ENCODE peak calls at places on chromosomes 3 and 15, in six cellular contexts. R is cardiac fibroblast, Z is natural killer cell, U is lower lobe of right lung, I is foreskin fibroblast, B is heart right ventricle. T is an unnamed sample.

GRCh38 chr15:62988701-62989100 is 53.8 kb upstream of the TPM1 start:
- DNase-seq in R (no peak), Z (no peak), U (no peak), I (no peak), B (no peak), T (no peak)

GRCh38 chr3:23993556-23994246 is 48.6 kb downstream of the NR1D2 start:
- DNase-seq in R (no peak), Z (no peak), U (no peak), I (no peak), B (no peak), T (no peak)

GRCh38 chr15:99729327-99729726 is 3.9 kb downstream of the LYSMD4 start:
- DNase-seq in R (no peak), Z (no peak), U (no peak), I (no peak), B (no peak), T (no peak)

GRCh38 chr15:50758712-50759205 is 6.7 kb downstream of the SPPL2A start:
- DNase-seq in R (no peak), Z (no peak), U (no peak), I (peak; percentile 13), B (no peak), T (no peak)

GRCh38 chr15:39154136-39154770 is 426.6 kb upstream of the THBS1 start:
- DNase-seq in R (no peak), Z (no peak), U (no peak), I (no peak), B (no peak), T (no peak)

GRCh38 chr3:29757054-29757777 is 476.3 kb downstream of the RBMS3 start:
- DNase-seq in R (peak; percentile 76), Z (no peak), U (no peak), I (no peak), B (no peak), T (no peak)

GRCh38 chr3:146739203-146739671 is 134.1 kb upstream of the PLSCR5 start:
- DNase-seq in R (no peak), Z (no peak), U (no peak), I (no peak), B (no peak), T (no peak)

GRCh38 chr15:51011212-51011611 is 83.5 kb downstream of the TNFAIP8L3 start:
- DNase-seq in R (no peak), Z (no peak), U (no peak), I (no peak), B (no peak), T (no peak)

GRCh38 chr3:41629072-41629471 is 332.8 kb downstream of the ULK4 start:
- DNase-seq in R (no peak), Z (no peak), U (no peak), I (no peak), B (no peak), T (no peak)

GRCh38 chr15:89809093-89809786 is 5.4 kb downstream of the ANPEP start:
- DNase-seq in R (peak; percentile 42), Z (no peak), U (peak; percentile 24), I (no peak), B (no peak), T (no peak)

GRCh38 chr3:18098960-18099587 is 326.1 kb downstream of the SATB1 start:
- DNase-seq in R (peak; percentile 90), Z (no peak), U (no peak), I (peak; percentile 92), B (no peak), T (peak; percentile 35)

GRCh38 chr3:102329561-102329960 is 105.3 kb upstream of the ZPLD1 start:
- DNase-seq in R (no peak), Z (no peak), U (no peak), I (no peak), B (no peak), T (no peak)

GRCh38 chr3:150911780-150912179 is 6.5 kb upstream of the MINDY4B start:
- DNase-seq in R (no peak), Z (no peak), U (no peak), I (no peak), B (no peak), T (no peak)

GRCh38 chr15:77974098-77974414 is 103.5 kb downstream of the TBC1D2B start:
- DNase-seq in R (peak; percentile 42), Z (no peak), U (peak; percentile 66), I (peak; percentile 64), B (peak; percentile 64), T (no peak)

GRCh38 chr15:65332662-65333440 is 28.4 kb downstream of the RNU5B-1 start:
- DNase-seq in R (no peak), Z (no peak), U (no peak), I (no peak), B (no peak), T (no peak)

GRCh38 chr15:90967206-90967605 is 12.5 kb downstream of the RCCD1 start:
- DNase-seq in R (no peak), Z (no peak), U (no peak), I (no peak), B (no peak), T (no peak)

GRCh38 chr3:175940881-175941280 is 1081.7 kb downstream of the NAALADL2 start:
- DNase-seq in R (no peak), Z (no peak), U (no peak), I (no peak), B (no peak), T (no peak)

GRCh38 chr3:69339766-69340165 is 46.1 kb downstream of the FRMD4B start:
- DNase-seq in R (no peak), Z (no peak), U (peak; percentile 65), I (no peak), B (peak; percentile 32), T (no peak)

GRCh38 chr15:25543156-25543555 is 104.3 kb upstream of the UBE3A start:
- DNase-seq in R (peak; percentile 1), Z (no peak), U (no peak), I (peak; percentile 3), B (peak; percentile 65), T (no peak)
- TF ChIP-seq CTCF in R (no peak), Z (no peak), U (no peak), I (no peak), B (no peak), T (no peak)

GRCh38 chr3:42762046-42762724 is 10.9 kb downstream of the CCDC13 start:
- DNase-seq in R (no peak), Z (no peak), U (no peak), I (peak; percentile 45), B (no peak), T (no peak)

GRCh38 chr3:42764561-42765295 is 8.3 kb downstream of the CCDC13 start:
- DNase-seq in R (no peak), Z (no peak), U (no peak), I (no peak), B (no peak), T (no peak)

GRCh38 chr3:42763023-42763422 is 10.0 kb downstream of the CCDC13 start:
- DNase-seq in R (peak; percentile 59), Z (no peak), U (no peak), I (no peak), B (no peak), T (no peak)

GRCh38 chr3:42769477-42770131 is 3.4 kb downstream of the CCDC13 start:
- DNase-seq in R (no peak), Z (no peak), U (no peak), I (no peak), B (no peak), T (no peak)

GRCh38 chr3:42764115-42764514 is 8.9 kb downstream of the CCDC13 start:
- DNase-seq in R (no peak), Z (no peak), U (no peak), I (no peak), B (no peak), T (no peak)
- TF ChIP-seq CTCF in R (no peak), Z (no peak), U (no peak), I (no peak), B (no peak), T (no peak)

DNA sequence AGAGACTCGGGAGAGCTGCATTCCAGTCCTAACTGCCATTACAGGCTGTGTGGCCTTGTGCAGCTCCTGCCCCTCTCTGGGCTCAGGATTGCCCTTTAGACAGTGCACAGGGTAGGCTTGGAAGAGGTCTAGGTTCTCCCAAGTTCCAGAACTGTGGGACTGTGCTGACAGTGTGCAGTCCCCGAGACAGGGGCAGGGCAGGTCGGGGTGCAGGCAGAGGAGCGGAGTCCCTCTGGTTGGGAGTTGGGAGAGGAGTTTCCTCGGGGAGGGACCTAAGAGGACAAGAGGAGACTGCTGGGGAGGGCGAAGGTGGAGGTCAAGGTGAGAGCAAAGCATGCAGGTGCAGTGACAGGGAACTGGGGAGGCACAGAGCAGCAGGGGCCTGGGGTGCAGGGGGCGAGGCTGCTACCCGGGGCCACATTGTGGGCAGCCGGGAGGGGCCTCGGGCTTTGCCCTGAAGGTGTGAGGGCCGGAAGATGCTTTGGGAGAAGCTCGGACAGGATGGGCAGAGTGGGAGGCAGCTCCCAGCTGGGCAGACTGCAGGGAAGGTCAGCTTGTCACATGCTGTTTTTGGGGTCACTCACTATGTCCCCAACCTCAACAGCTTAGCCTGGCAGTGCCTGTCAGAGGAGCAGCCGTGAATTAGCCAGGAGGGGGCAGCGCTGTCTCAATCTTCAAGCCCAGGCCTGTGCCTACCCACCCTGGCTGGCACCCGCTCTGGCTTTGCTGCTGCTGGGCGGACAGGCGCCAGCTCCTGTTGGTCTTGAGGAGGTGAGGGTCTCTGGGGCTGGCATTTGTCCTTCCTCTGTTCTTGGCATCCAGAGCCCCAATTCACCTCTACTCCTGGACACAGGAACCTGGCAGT is 15.4 kb upstream of the CSPG4 start:
- DNase-seq in R (peak; percentile 51), Z (peak; percentile 65), U (peak; percentile 71), I (peak; percentile 25), B (peak; percentile 51), T (no peak)
- TF ChIP-seq CTCF in R (peak; percentile 55), Z (peak; percentile 69), U (peak; percentile 64), I (peak; percentile 51), B (peak; percentile 13), T (peak; percentile 46)

DNA sequence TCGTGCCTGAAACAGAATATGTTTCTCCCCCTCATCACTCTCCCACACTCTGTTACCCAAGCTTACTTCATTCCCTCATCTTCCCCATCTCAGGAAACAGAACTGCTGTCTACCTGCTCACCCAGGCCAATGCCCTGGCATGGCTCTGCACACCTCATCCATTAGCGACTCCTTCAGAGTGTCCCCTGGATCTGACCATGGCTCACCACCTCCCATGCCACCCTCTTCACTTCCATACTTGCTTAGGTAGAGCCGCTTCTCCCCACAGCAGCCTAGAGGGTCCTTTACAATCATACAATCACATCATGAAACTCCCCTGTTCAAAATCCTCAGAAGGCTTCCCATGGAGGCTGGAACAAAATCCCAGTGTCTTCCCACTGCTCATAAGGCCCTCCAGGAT is 33.9 kb upstream of the RAD18 start:
- DNase-seq in R (no peak), Z (no peak), U (no peak), I (no peak), B (no peak), T (no peak)
- TF ChIP-seq CTCF in R (no peak), Z (no peak), U (no peak), I (no peak), B (no peak), T (no peak)

GRCh38 chr3:16834214-16834613 is 50.5 kb upstream of the PLCL2 start:
- DNase-seq in R (no peak), Z (no peak), U (no peak), I (no peak), B (no peak), T (no peak)
- TF ChIP-seq CTCF in R (no peak), Z (no peak), U (no peak), I (no peak), B (no peak), T (no peak)

DNA sequence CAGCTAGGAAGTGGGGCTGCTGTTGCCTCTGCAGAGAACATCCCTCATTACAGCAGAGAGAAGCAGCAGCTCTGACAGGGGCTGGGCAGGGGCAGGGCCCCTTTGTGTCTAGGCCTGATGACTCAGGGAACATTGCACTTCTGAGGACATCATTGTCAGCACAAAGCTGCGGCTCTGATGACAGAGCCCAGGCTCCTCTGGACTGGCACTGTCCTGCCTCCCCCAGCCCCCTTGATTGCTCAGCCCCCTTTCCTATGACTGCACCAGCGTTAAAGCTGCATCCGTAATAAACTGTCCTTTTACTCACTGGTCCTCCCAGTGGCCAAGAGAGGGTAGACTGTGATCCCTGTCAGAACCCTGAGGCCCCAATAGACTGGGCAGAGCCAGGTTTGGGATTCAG is 18.3 kb downstream of the TRH start:
- DNase-seq in R (peak; percentile 10), Z (no peak), U (no peak), I (no peak), B (no peak), T (no peak)
- TF ChIP-seq CTCF in R (peak; percentile 49), Z (no peak), U (no peak), I (peak; percentile 44), B (no peak), T (peak; percentile 23)

T was measured in AG09319.